ENCODE peak calls at places on chromosomes 16 and 17, in five cellular contexts. U is fibroblast of lung, F is colonic mucosa, V is kidney, W is BE2C. E is an unnamed sample.
A peak's percentile ranks its signal among the peaks of the same experiment; 100 is the strongest.

GRCh38 chr17:59859444-59860025 is 33.2 kb downstream of the TUBD1 start:
- DNase-seq in U (peak; percentile 86), F (no peak), V (no peak), W (no peak), E (peak; percentile 84)

GRCh38 chr16:74852500-74852875 is 77.9 kb upstream of the FA2H start:
- DNase-seq in V (no peak), F (peak; percentile 29), W (no peak), U (no peak), E (no peak)

GRCh38 chr16:53356478-53357207 is 77.6 kb upstream of the RBL2 start:
- DNase-seq in U (no peak), F (no peak), W (no peak), V (no peak), E (no peak)

GRCh38 chr16:67244387-67245188 is 2.7 kb downstream of the FHOD1 start:
- DNase-seq in V (peak; percentile 95), U (peak; percentile 68), F (peak; percentile 75), W (peak; percentile 46), E (peak; percentile 85)

GRCh38 chr17:39261286-39261685 is 35.5 kb upstream of the STAC2 start:
- DNase-seq in W (peak; percentile 33), U (no peak), V (no peak), F (no peak), E (no peak)

GRCh38 chr16:76483510-76483909 is 206.3 kb downstream of the CNTNAP4 start:
- DNase-seq in U (no peak), W (no peak), V (no peak), F (no peak), E (no peak)

GRCh38 chr17:15510361-15510760 is 42.9 kb upstream of the CDRT4 start:
- DNase-seq in V (no peak), U (peak; percentile 57), F (no peak), W (no peak), E (peak; percentile 72)

GRCh38 chr16:28526201-28527099 is 12.3 kb downstream of the NUPR1 start:
- DNase-seq in U (no peak), F (no peak), V (no peak), W (no peak), E (no peak)

GRCh38 chr17:43416998-43417891 is 18.5 kb downstream of the ARL4D start:
- DNase-seq in U (peak; percentile 81), V (peak; percentile 82), F (peak; percentile 61), W (no peak), E (peak; percentile 70)

GRCh38 chr16:9153502-9153864 is 62.0 kb downstream of the HAPSTR1 start:
- DNase-seq in W (no peak), F (no peak), U (no peak), V (no peak), E (no peak)

GRCh38 chr17:81003711-81004335 is 12.2 kb downstream of the CHMP6 start:
- DNase-seq in U (no peak), F (peak; percentile 65), V (peak; percentile 70), W (no peak), E (no peak)

GRCh38 chr17:18120461-18121053 is 12.0 kb downstream of the MYO15A start:
- DNase-seq in F (no peak), V (no peak), W (no peak), U (no peak), E (no peak)

GRCh38 chr17:35537569-35538209 is at the start of gene SLFN12L:
- DNase-seq in U (no peak), W (no peak), V (no peak), F (no peak), E (no peak)

GRCh38 chr16:21101631-21102420 is 48.8 kb downstream of the DNAH3 start:
- DNase-seq in V (no peak), F (no peak), U (peak; percentile 36), W (peak; percentile 31), E (peak; percentile 39)

GRCh38 chr16:31267332-31268032 is 7.7 kb downstream of the ITGAM start:
- DNase-seq in U (no peak), V (no peak), W (no peak), F (no peak), E (no peak)

GRCh38 chr17:68596411-68596945 is 4.7 kb downstream of the FAM20A start:
- DNase-seq in W (no peak), U (no peak), V (no peak), F (no peak), E (no peak)

GRCh38 chr17:2814499-2815341 is 18.5 kb downstream of the RAP1GAP2 start:
- DNase-seq in V (peak; percentile 84), F (peak; percentile 44), W (no peak), U (no peak), E (no peak)

GRCh38 chr17:79558573-79558900 is 52.3 kb downstream of the RBFOX3 start:
- DNase-seq in U (no peak), W (no peak), V (no peak), F (no peak), E (no peak)

GRCh38 chr16:20242568-20243240 is 84.6 kb downstream of the GP2 start:
- DNase-seq in W (no peak), U (no peak), F (no peak), V (no peak), E (no peak)

GRCh38 chr17:41196068-41196467 is 6.4 kb downstream of the KRTAP9-1 start:
- DNase-seq in F (no peak), W (no peak), U (no peak), V (no peak), E (no peak)

GRCh38 chr16:2537451-2538379 is at the start of gene PDPK1:
- DNase-seq in U (peak; percentile 93), W (peak; percentile 96), V (peak; percentile 99), F (peak; percentile 92), E (peak; percentile 95)

GRCh38 chr16:27374794-27375499 is 27.0 kb upstream of the IL21R start:
- DNase-seq in U (peak; percentile 77), V (peak; percentile 87), F (peak; percentile 60), W (peak; percentile 82), E (peak; percentile 83)

GRCh38 chr17:37261286-37261685 is 114.5 kb upstream of the C17orf78 start:
- DNase-seq in V (no peak), W (no peak), U (no peak), F (no peak), E (peak; percentile 38)

GRCh38 chr16:46747777-46748651 is at the start of gene MYLK3:
- DNase-seq in W (no peak), F (no peak), U (no peak), V (no peak), E (no peak)

GRCh38 chr16:23334950-23335349 is 32.8 kb downstream of the SCNN1B start:
- DNase-seq in V (no peak), U (no peak), F (no peak), W (no peak), E (no peak)

GRCh38 chr17:42290577-42290976 is 2.3 kb downstream of the STAT5A start:
- DNase-seq in F (no peak), V (peak; percentile 18), U (no peak), W (peak; percentile 1), E (no peak)

GRCh38 chr17:41082565-41083136 is 1.3 kb upstream of the KRTAP4-7 start:
- DNase-seq in U (no peak), F (no peak), W (no peak), V (no peak), E (no peak)

GRCh38 chr17:2965621-2966275 is 97.7 kb downstream of the OR1D5 start:
- DNase-seq in F (no peak), V (no peak), W (peak; percentile 48), U (peak; percentile 55), E (peak; percentile 53)

GRCh38 chr17:75616521-75617122 is 16.6 kb upstream of the SMIM5 start:
- DNase-seq in F (no peak), W (no peak), U (no peak), V (no peak), E (no peak)

GRCh38 chr16:11781773-11782172 is 15.3 kb downstream of the ZC3H7A start:
- DNase-seq in W (peak; percentile 38), U (peak; percentile 36), V (no peak), F (no peak), E (no peak)

GRCh38 chr16:87416826-87417471 is 24.8 kb downstream of the MAP1LC3B start:
- DNase-seq in W (peak; percentile 28), F (peak; percentile 43), U (peak; percentile 84), V (no peak), E (peak; percentile 73)
- H3K4me3 ChIP-seq in W (no peak overlapping the region), F (no peak overlapping the region), U (no peak overlapping the region), V (no peak overlapping the region), E (no peak overlapping the region)

GRCh38 chr17:8753976-8754440 is 4.3 kb downstream of the SPDYE4 start:
- DNase-seq in U (peak; percentile 7), V (no peak), W (no peak), F (no peak), E (peak; percentile 28)
- TF ChIP-seq CTCF in U (no peak), V (no peak), W (peak; percentile 35), F (peak; percentile 41), E (peak; percentile 47)

GRCh38 chr17:31566247-31566991 is 174.9 kb downstream of the RAB11FIP4 start:
- DNase-seq in F (no peak), V (no peak), W (no peak), U (no peak), E (no peak)

GRCh38 chr17:31564291-31564690 is 172.8 kb downstream of the RAB11FIP4 start:
- DNase-seq in U (no peak), W (no peak), V (no peak), F (no peak), E (no peak)

GRCh38 chr17:31566992-31567373 is 175.5 kb downstream of the RAB11FIP4 start:
- DNase-seq in U (no peak), V (no peak), W (no peak), F (no peak), E (no peak)

GRCh38 chr17:31564883-31565297 is 173.4 kb downstream of the RAB11FIP4 start:
- DNase-seq in W (no peak), U (peak; percentile 75), V (no peak), F (no peak), E (peak; percentile 67)

DNA sequence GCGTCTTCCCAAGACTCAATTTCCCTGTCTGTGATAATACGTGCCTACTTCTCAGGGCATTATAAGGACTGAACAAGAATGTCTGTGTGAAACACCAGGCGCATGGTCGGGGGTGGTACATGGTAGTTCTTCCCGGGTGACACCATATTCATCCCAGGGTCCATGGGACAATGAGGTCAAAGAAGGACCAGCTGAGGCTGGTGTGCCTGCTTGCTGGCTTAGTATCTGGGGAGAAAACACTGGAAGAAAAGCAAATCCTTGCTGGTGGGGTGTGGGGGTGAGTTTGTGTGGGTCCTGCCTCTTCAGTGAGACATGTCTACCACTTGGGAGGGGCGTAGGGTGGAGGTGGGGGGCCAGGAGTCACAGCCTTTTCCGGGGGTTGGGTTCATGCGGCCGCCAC is 174.2 kb downstream of the RAB11FIP4 start:
- DNase-seq in W (no peak), V (no peak), U (no peak), F (no peak), E (no peak)
- H3K4me3 ChIP-seq in W (no peak overlapping the region), V (no peak overlapping the region), U (peak overlapping the region; percentile 39), F (no peak overlapping the region), E (peak overlapping the region; percentile 5)

DNA sequence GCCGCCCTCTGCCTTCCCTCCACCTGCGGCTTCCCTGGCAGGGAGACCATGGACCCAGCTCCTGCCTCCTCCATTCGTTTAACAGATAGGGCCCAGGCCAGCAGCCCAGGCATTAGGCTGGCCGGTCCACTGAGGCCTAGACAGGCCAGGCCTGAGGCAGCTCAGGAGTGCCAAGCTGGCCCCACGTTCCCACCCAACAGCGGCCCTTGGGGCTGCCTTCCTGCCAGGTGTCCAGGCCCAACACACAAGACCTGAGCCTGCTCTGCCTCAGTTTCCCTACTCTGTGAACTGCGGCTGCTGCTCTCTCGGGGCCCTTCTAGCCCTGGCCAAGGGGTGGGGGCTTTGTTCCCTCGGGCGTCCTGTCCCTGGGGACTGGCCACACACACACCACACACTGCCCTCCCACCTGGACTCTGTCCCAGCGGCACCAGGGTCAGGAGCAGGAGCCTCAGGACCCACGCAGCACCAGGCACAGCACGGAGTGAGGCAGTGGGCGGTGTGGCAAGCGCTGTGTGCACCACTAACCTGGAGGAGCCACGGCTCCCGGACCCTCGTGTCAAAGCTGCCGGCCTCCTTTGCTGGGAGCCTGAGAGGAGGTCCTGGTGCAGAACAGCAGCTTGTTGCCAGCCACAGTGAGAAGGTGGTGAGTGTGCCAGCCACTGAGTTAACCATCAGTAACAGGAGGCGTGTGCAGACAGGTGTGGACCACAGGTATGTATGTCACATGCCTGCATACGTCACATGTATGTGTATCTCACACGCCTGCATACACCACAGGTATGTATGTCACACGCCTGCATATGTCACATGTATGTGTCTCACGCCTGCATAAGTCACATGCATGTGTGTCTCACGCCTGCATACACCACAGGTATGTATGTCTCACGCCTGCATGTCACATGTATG is 14.6 kb upstream of the CDH15 start:
- DNase-seq in U (no peak), V (peak; percentile 71), F (no peak), W (no peak), E (no peak)
- TF ChIP-seq CTCF in U (no peak), V (no peak), F (no peak), W (no peak), E (no peak)

E was measured in fibroblast of pulmonary artery.